ENCODE peak calls at places on chromosome 2, in four cellular contexts. O is HepG2, M is HCT116, R is K562. Q is an unnamed sample.

GRCh38 chr2:241768251-241768711 is 8.3 kb upstream of the GAL3ST2 start:
- DNase-seq in R (no peak), M (no peak), O (no peak), Q (no peak)

GRCh38 chr2:36380624-36381481 is 25.3 kb downstream of the CRIM1 start:
- DNase-seq in M (no peak), O (peak; percentile 99), R (no peak), Q (peak; percentile 82)

GRCh38 chr2:237061356-237061755 is 24.3 kb upstream of the COPS8 start:
- DNase-seq in M (no peak), O (no peak), R (no peak), Q (no peak)

GRCh38 chr2:216286616-216287231 is 85.6 kb downstream of the MARCHF4 start:
- DNase-seq in M (no peak), R (peak; percentile 10), O (no peak), Q (peak; percentile 58)

GRCh38 chr2:43051316-43051715 is 175.1 kb downstream of the ZFP36L2 start:
- DNase-seq in R (no peak), M (peak; percentile 26), O (no peak), Q (no peak)

GRCh38 chr2:101699191-101699938 is 1.9 kb downstream of the MAP4K4 start:
- DNase-seq in R (no peak), M (no peak), O (no peak), Q (no peak)

GRCh38 chr2:134412639-134412999 is 158.7 kb downstream of the MGAT5 start:
- DNase-seq in R (no peak), M (no peak), O (no peak), Q (no peak)

GRCh38 chr2:152716805-152717241 is 438 bp downstream of the PRPF40A start:
- DNase-seq in R (peak; percentile 34), M (no peak), O (peak; percentile 46), Q (no peak)

GRCh38 chr2:174198846-174199564 is 49.3 kb downstream of the OLA1 start:
- DNase-seq in M (no peak), R (no peak), O (no peak), Q (no peak)
- TF ChIP-seq JUND in M (no peak), R (no peak), O (no peak), Q (no peak)

GRCh38 chr2:119545754-119546445 is 1.7 kb downstream of the CFAP221 start:
- DNase-seq in R (no peak), M (no peak), O (no peak), Q (no peak)
- TF ChIP-seq JUND in R (no peak), M (no peak), O (no peak), Q (no peak)

DNA sequence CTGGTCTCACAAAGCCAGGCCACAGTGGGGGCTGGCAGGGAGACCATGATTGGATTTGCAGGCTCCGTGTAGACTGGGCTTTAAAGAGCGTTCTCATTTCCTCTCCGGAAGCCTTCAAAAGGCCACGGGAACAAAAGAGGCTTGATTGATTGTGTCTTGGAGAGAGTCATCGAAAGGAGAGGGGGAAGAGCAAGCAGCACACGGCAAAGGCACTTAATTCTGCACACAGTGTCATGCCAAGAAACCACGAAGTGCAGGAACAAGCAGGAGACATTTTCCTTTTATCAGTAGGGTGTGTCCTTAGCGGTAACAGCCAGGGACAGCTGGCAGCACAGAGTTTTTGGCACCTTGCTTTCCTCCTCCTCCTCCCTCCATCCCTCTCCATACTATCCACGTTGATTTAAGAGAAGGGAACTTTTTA is 47.7 kb downstream of the GLI2 start:
- DNase-seq in M (peak; percentile 40), R (no peak), O (no peak), Q (no peak)
- TF ChIP-seq JUND in M (no peak), R (no peak), O (no peak), Q (no peak)

GRCh38 chr2:20184067-20184938 is 40.6 kb downstream of the SDC1 start:
- DNase-seq in M (no peak), O (peak; percentile 93), R (no peak), Q (peak; percentile 67)
- TF ChIP-seq JUND in M (no peak), O (peak; percentile 97), R (no peak), Q (no peak)

GRCh38 chr2:212619954-212620353 is 81.4 kb upstream of the ERBB4 start:
- DNase-seq in R (no peak), O (no peak), M (no peak), Q (no peak)

DNA sequence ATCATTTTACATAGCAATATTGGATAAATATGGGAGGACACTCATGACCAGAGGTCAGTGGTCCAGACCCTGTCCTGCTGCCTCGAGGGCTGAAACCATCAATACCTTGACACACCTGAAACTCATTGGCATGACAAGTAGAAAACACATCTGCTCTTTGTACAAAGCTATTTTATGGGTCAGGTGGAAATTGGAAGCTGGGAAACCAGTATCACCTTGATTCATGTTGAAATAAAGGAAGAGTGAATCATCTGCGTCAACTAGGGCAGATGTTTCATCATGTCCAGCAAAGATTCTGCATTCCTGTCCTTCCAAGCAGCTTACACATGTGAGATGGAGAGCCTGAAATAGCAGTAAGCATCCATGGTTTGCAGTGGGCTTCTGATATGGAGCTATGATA is 80.0 kb upstream of the ERBB4 start:
- DNase-seq in M (no peak), O (no peak), R (no peak), Q (no peak)
- TF ChIP-seq JUND in M (no peak), O (no peak), R (no peak), Q (no peak)

DNA sequence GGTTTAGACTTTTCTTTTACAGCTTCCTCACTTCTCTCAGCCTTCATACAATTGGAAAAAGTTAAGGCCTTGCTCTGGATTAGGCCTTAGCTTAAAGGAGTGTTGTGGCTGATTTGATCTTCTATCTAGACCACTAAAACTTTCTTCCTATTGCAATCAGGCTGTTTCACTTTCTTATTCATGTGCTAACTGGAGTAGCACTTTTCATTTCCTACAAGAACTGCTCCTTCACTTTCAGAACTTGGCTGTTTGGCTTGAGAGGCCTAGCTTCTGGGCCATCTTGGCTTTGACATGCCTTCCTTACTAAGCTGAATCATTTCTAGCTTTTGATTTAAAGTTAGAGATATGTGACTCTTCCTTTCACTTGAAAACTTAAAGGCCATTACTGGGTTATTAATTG is 114.3 kb downstream of the ARHGEF4 start:
- DNase-seq in R (no peak), O (no peak), M (no peak), Q (no peak)
- TF ChIP-seq JUND in R (no peak), O (no peak), M (no peak), Q (no peak)

GRCh38 chr2:51516667-51517066 is 484.7 kb upstream of the NRXN1 start:
- DNase-seq in O (no peak), M (no peak), R (no peak), Q (no peak)
- TF ChIP-seq JUND in O (no peak), M (no peak), R (no peak), Q (no peak)

GRCh38 chr2:229270551-229271410 is at the start of gene PID1:
- DNase-seq in R (no peak), M (no peak), O (no peak), Q (peak; percentile 34)

GRCh38 chr2:229269986-229270385 is 1.1 kb downstream of the PID1 start:
- DNase-seq in M (no peak), O (no peak), R (no peak), Q (no peak)

GRCh38 chr2:229269146-229269545 is 1.9 kb downstream of the PID1 start:
- DNase-seq in O (no peak), M (no peak), R (no peak), Q (no peak)

GRCh38 chr2:229275506-229275905 is 4.4 kb upstream of the PID1 start:
- DNase-seq in O (no peak), R (no peak), M (no peak), Q (no peak)

GRCh38 chr2:229273384-229274338 is 2.6 kb upstream of the PID1 start:
- DNase-seq in O (peak; percentile 65), M (peak; percentile 81), R (peak; percentile 20), Q (peak; percentile 54)
- TF ChIP-seq JUND in O (no peak), M (no peak), R (no peak), Q (no peak)